ENCODE peak calls at places on chromosomes 3 and 15, in nine cellular contexts. F, T, E, H, U, P, J, M and S are unnamed samples.

GRCh38 chr3:137642831-137643230 is 121.3 kb upstream of the SOX14 start:
- DNase-seq in F (no peak), J (no peak), U (no peak), T (no peak), M (no peak), H (no peak), E (no peak), P (no peak), S (no peak)

GRCh38 chr3:183098538-183099025 is 714 bp downstream of the MCCC1 start:
- DNase-seq in E (no peak), M (no peak), P (no peak), T (no peak), F (no peak), H (no peak), J (no peak), U (no peak), S (no peak)

GRCh38 chr3:197599089-197599765 is 43.5 kb upstream of the BDH1 start:
- DNase-seq in F (peak; percentile 81), P (peak; percentile 86), M (peak; percentile 67), E (peak; percentile 86), T (peak; percentile 74), H (peak; percentile 85), J (peak; percentile 60), U (peak; percentile 80), S (peak; percentile 83)

GRCh38 chr3:152365766-152366593 is 97.3 kb downstream of the MBNL1 start:
- DNase-seq in M (no peak), U (peak; percentile 41), J (no peak), F (no peak), T (no peak), H (no peak), P (no peak), E (no peak), S (no peak)

GRCh38 chr15:71106802-71107500 is 8.3 kb upstream of the THSD4 start:
- DNase-seq in T (no peak), H (no peak), E (no peak), J (no peak), F (no peak), U (no peak), M (no peak), P (no peak), S (no peak)

GRCh38 chr15:101083336-101084045 is 164.3 kb downstream of the LRRK1 start:
- DNase-seq in F (no peak), E (no peak), P (no peak), U (no peak), M (no peak), J (no peak), H (no peak), T (peak; percentile 41), S (no peak)

GRCh38 chr3:41131224-41131623 is 68.1 kb upstream of the CTNNB1 start:
- DNase-seq in P (no peak), H (no peak), J (no peak), F (no peak), E (no peak), T (no peak), U (no peak), M (peak; percentile 29), S (no peak)

GRCh38 chr3:110743202-110743601 is 328.4 kb upstream of the NECTIN3 start:
- DNase-seq in H (no peak), U (no peak), P (no peak), M (no peak), F (no peak), J (no peak), E (no peak), T (no peak), S (no peak)

GRCh38 chr15:58221591-58222241 is 83.5 kb downstream of the AQP9 start:
- DNase-seq in P (peak; percentile 73), H (no peak), F (peak; percentile 18), U (peak; percentile 48), M (no peak), T (peak; percentile 28), E (no peak), J (peak; percentile 36), S (peak; percentile 15)

DNA sequence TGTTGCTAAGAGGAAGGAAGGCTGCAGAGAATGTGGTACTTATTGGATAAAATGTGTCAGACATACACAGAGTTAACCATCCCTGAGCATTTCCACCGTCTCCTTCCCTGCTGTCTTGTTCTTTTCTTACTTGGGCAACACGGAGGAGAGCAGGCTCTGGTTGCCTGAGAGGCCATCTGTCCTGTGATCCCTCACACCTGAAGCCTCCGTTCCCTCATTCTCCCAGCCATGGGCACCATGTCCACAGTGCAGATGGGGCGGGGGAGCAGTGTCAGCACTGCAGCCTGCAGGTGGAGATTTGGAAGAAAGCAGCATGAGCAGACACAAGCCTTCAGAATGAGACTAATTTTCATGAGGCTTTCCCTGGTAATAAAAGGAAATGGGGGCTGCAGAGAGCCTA is 133.7 kb downstream of the CHCHD6 start:
- DNase-seq in U (no peak), P (no peak), H (no peak), T (no peak), F (no peak), M (no peak), E (peak; percentile 21), J (no peak), S (no peak)
- TF ChIP-seq POLR2AphosphoS5 in U (no peak), P (no peak), H (no peak), T (no peak), F (no peak), M (no peak), E (no peak), J (no peak), S (no peak)

GRCh38 chr3:51941447-51941797 is 282 bp downstream of the RRP9 start:
- DNase-seq in E (no peak), F (no peak), J (no peak), P (no peak), U (no peak), M (no peak), T (no peak), H (no peak), S (no peak)

GRCh38 chr3:51941798-51942602 is at the start of the genes PARP3 and RRP9:
- DNase-seq in F (peak; percentile 100), T (peak; percentile 100), E (peak; percentile 100), J (peak; percentile 99), U (peak; percentile 100), H (peak; percentile 100), P (peak; percentile 99), M (peak; percentile 100), S (peak; percentile 99)

GRCh38 chr3:51943451-51944391 is 1.6 kb downstream of the PARP3 start:
- DNase-seq in H (no peak), M (no peak), T (no peak), F (no peak), P (no peak), J (no peak), E (peak; percentile 66), U (no peak), S (peak; percentile 20)

GRCh38 chr3:51944541-51945021 is 2.4 kb downstream of the PARP3 start:
- DNase-seq in H (no peak), M (no peak), P (no peak), J (no peak), T (no peak), F (no peak), E (peak; percentile 55), U (no peak), S (no peak)

GRCh38 chr3:51942603-51943450 is 664 bp downstream of the PARP3 start:
- DNase-seq in E (peak; percentile 81), P (peak; percentile 42), T (peak; percentile 67), F (peak; percentile 73), H (peak; percentile 96), M (no peak), U (peak; percentile 23), J (peak; percentile 26), S (peak; percentile 98)
- TF ChIP-seq POLR2A in E (no peak), P (no peak), T (no peak), F (peak; percentile 60), H (peak; percentile 65), M (no peak), U (no peak), J (peak; percentile 43), S (no peak)

GRCh38 chr3:64190517-64191515 is 34.5 kb downstream of the PRICKLE2 start:
- DNase-seq in P (no peak), E (no peak), H (no peak), M (no peak), T (no peak), J (no peak), F (no peak), U (no peak), S (no peak)
- TF ChIP-seq POLR2AphosphoS5 in P (no peak), E (peak; percentile 33), H (no peak), M (no peak), T (no peak), J (no peak), F (peak; percentile 9), U (no peak), S (no peak)

GRCh38 chr3:32106132-32106928 is at the start of gene GPD1L:
- DNase-seq in F (peak; percentile 96), T (peak; percentile 96), U (peak; percentile 97), H (peak; percentile 93), J (peak; percentile 90), M (peak; percentile 85), P (peak; percentile 97), E (peak; percentile 96), S (peak; percentile 88)
- TF ChIP-seq POLR2A in F (peak; percentile 52), T (no peak), U (peak; percentile 34), H (no peak), J (peak; percentile 38), M (no peak), P (peak; percentile 53), E (no peak), S (no peak)